ENCODE peak calls at places on chromosomes 3 and 15, in six cellular contexts. I is GM23248, Y is HCT116, W is PC-3, R is MM.1S, E is SK-N-SH. K is an unnamed sample.

GRCh38 chr3:59480486-59480995 is 430.7 kb upstream of the CFAP20DC start:
- DNase-seq in W (peak; percentile 74), E (no peak), I (peak; percentile 82), Y (no peak), R (no peak), K (no peak)

GRCh38 chr15:100034191-100034590 is 301.0 kb upstream of the LYSMD4 start:
- DNase-seq in Y (no peak), W (no peak), R (no peak), E (no peak), I (no peak), K (no peak)

GRCh38 chr3:10195692-10196091 is 31.0 kb downstream of the IRAK2 start:
- DNase-seq in W (no peak), I (no peak), R (no peak), E (no peak), Y (no peak), K (no peak)

GRCh38 chr3:25513642-25514266 is 85.7 kb downstream of the RARB start:
- DNase-seq in W (no peak), E (no peak), I (no peak), R (peak; percentile 53), Y (no peak), K (no peak)

GRCh38 chr3:29128004-29128403 is 152.9 kb upstream of the RBMS3 start:
- DNase-seq in I (no peak), Y (no peak), R (no peak), E (peak; percentile 7), W (no peak), K (peak; percentile 11)

GRCh38 chr3:126132751-126133511 is 47.5 kb downstream of the ALDH1L1 start:
- DNase-seq in Y (no peak), E (peak; percentile 16), R (peak; percentile 35), W (peak; percentile 16), I (peak; percentile 44), K (peak; percentile 64)

GRCh38 chr3:58071480-58071971 is 63.3 kb downstream of the FLNB start:
- DNase-seq in E (no peak), R (no peak), W (peak; percentile 23), Y (no peak), I (no peak), K (no peak)

GRCh38 chr3:129911261-129911861 is 17.9 kb upstream of the TMCC1 start:
- DNase-seq in I (no peak), W (no peak), E (no peak), R (no peak), Y (no peak), K (no peak)

GRCh38 chr3:146682176-146682575 is 77.0 kb upstream of the PLSCR5 start:
- DNase-seq in E (no peak), Y (no peak), W (peak; percentile 56), I (peak; percentile 46), R (no peak), K (no peak)

GRCh38 chr3:42653560-42654330 is at the start of gene ZBTB47:
- DNase-seq in R (no peak), I (peak; percentile 79), E (no peak), W (peak; percentile 44), Y (no peak), K (peak; percentile 41)

GRCh38 chr3:192207239-192207638 is 520.1 kb downstream of the FGF12 start:
- DNase-seq in E (no peak), I (no peak), Y (no peak), R (no peak), W (peak; percentile 43), K (no peak)

GRCh38 chr3:62167566-62168262 is 205.6 kb downstream of the FEZF2 start:
- DNase-seq in E (no peak), R (no peak), W (no peak), Y (no peak), I (peak; percentile 31), K (no peak)

GRCh38 chr3:117531078-117531477 is 821.5 kb downstream of the TUSC7 start:
- DNase-seq in E (peak; percentile 14), Y (no peak), R (no peak), W (no peak), I (no peak), K (no peak)

GRCh38 chr15:49383266-49383665 is 39.8 kb upstream of the FGF7 start:
- DNase-seq in E (no peak), Y (no peak), R (peak; percentile 51), W (peak; percentile 84), I (peak; percentile 20), K (no peak)

GRCh38 chr3:147614210-147614609 is 205.0 kb downstream of the ZIC1 start:
- DNase-seq in W (no peak), Y (no peak), R (no peak), I (no peak), E (no peak), K (no peak)

GRCh38 chr3:151777880-151778279 is 36.0 kb upstream of the AADAC start:
- DNase-seq in W (no peak), Y (no peak), R (no peak), I (no peak), E (no peak), K (no peak)

GRCh38 chr3:139265131-139266016 is 78.4 kb upstream of the MRPS22 start:
- DNase-seq in R (no peak), W (no peak), I (no peak), Y (no peak), E (no peak), K (no peak)

GRCh38 chr15:66285462-66286280 is 7.7 kb upstream of the DIS3L start:
- DNase-seq in W (no peak), I (no peak), Y (no peak), R (no peak), E (no peak), K (no peak)

GRCh38 chr15:74540135-74540760 is 772 bp upstream of the ARID3B start:
- DNase-seq in E (peak; percentile 31), I (peak; percentile 70), Y (no peak), W (peak; percentile 30), R (peak; percentile 43), K (peak; percentile 33)

GRCh38 chr3:175729466-175729865 is 870.3 kb downstream of the NAALADL2 start:
- DNase-seq in R (no peak), W (peak; percentile 59), E (no peak), Y (no peak), I (no peak), K (no peak)

GRCh38 chr15:54836052-54836795 is 360.5 kb downstream of the RSL24D1 start:
- DNase-seq in Y (no peak), E (no peak), I (no peak), R (peak; percentile 54), W (no peak), K (no peak)
- H3K9ac ChIP-seq in Y (no peak overlapping the region), E (no peak overlapping the region), I (no peak overlapping the region), R (no peak overlapping the region), W (no peak overlapping the region), K (no peak overlapping the region)

DNA sequence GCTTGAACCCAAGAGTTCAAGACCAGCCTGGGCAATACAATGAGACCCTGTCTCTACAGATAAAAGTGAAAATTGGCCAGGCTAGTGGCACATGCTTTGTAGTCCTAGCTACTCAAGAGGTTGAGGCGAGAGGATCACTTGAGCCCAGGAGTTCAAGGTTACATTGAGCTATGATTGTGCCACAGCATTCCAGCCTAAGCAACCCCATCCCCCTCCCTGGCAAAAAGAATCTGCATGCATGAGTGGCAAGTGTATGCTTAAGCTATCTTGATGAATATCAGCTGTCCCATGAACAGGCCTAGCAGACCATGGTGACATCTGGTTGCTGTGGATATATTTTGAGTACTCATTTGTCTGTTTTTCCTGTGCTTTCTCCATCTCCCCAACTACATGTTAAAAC is 4.7 kb downstream of the ATRIP start:
- DNase-seq in R (no peak), E (no peak), I (no peak), Y (no peak), W (no peak), K (no peak)
- H3K36me3 ChIP-seq in R (no peaks in the 10 kb centered on the region), E (peaks cover 26% of the 10 kb centered on the region), I (peaks cover 18% of the 10 kb centered on the region), Y (peaks cover 8% of the 10 kb centered on the region), W (peaks cover 28% of the 10 kb centered on the region), K (peaks cover 6% of the 10 kb centered on the region)

GRCh38 chr3:124584552-124585391 is 145.5 kb upstream of the UMPS start:
- DNase-seq in W (peak; percentile 84), Y (peak; percentile 38), R (peak; percentile 44), I (peak; percentile 58), E (peak; percentile 91), K (peak; percentile 90)
- TF ChIP-seq EZH2phosphoT487 in W (no peak), Y (no peak), R (no peak), I (no peak), E (no peak), K (peak; percentile 13)

GRCh38 chr3:141228385-141228784 is 3.2 kb upstream of the PXYLP1 start:
- DNase-seq in Y (no peak), I (no peak), E (no peak), W (no peak), R (no peak), K (no peak)
- H3K9ac ChIP-seq in Y (no peak overlapping the region), I (no peak overlapping the region), E (no peak overlapping the region), W (no peak overlapping the region), R (no peak overlapping the region), K (no peak overlapping the region)

GRCh38 chr3:48404440-48405342 is 25.2 kb downstream of the PLXNB1 start:
- DNase-seq in Y (no peak), W (no peak), E (no peak), R (no peak), I (no peak), K (no peak)

GRCh38 chr3:48406443-48407431 is 23.1 kb downstream of the PLXNB1 start:
- DNase-seq in W (no peak), E (peak; percentile 9), I (no peak), Y (no peak), R (no peak), K (no peak)

GRCh38 chr3:48405971-48406370 is 23.9 kb downstream of the PLXNB1 start:
- DNase-seq in R (no peak), W (no peak), Y (no peak), E (no peak), I (no peak), K (no peak)

GRCh38 chr3:48403533-48404439 is 26.1 kb downstream of the PLXNB1 start:
- DNase-seq in Y (no peak), E (peak; percentile 7), I (no peak), R (no peak), W (no peak), K (no peak)

DNA sequence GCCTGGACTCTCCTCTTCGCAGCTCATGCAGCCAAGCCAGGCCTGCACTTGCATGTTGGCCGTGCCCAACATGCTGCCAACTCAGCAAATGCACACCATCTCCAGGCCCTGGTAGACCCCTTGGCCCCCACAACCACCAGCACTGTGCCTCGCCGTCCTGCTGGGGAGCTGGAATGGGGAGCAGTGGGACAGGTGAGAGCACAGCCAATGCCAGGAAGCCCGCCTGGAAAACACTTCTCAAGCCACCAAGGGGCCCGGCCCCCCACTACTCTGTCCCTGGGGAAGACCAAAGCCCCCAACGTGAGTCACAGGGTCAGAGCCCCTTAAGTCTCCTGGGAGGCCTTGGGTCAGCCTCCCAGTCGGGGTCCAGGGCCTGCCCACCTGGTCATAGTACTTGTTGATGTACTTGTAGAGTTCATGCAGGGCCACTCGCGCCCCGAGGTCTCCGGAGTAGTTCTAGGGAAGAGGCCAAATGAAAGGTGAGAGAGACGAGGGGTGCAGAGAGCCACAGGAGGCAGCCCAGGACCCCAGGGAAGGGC is 24.5 kb downstream of the PLXNB1 start:
- DNase-seq in E (no peak), W (no peak), R (no peak), Y (no peak), I (no peak), K (no peak)
- H3K36me3 ChIP-seq in E (peaks cover 39% of the 10 kb centered on the region), W (no peaks in the 10 kb centered on the region), R (no peaks in the 10 kb centered on the region), Y (peaks cover 2% of the 10 kb centered on the region), I (no peaks in the 10 kb centered on the region), K (no peaks in the 10 kb centered on the region)

GRCh38 chr3:38137615-38138346 is 680 bp upstream of the MYD88 start:
- DNase-seq in E (peak; percentile 44), R (peak; percentile 20), Y (no peak), W (no peak), I (peak; percentile 80), K (peak; percentile 58)
- TF ChIP-seq EZH2phosphoT487 in E (no peak), R (no peak), Y (no peak), W (no peak), I (no peak), K (no peak)

GRCh38 chr3:55486857-55487375 is at the start of gene WNT5A:
- DNase-seq in R (peak; percentile 42), Y (no peak), W (peak; percentile 56), I (peak; percentile 72), E (peak; percentile 73), K (peak; percentile 82)
- H3K9ac ChIP-seq in R (peak within 1 kb of the TSS; percentile 62), Y (no peak within 1 kb of the TSS), W (peak within 1 kb of the TSS; percentile 73), I (peak within 1 kb of the TSS; percentile 92), E (peak within 1 kb of the TSS; percentile 96), K (no peak within 1 kb of the TSS)

K was measured in neural progenitor cell.